ENCODE peak calls at places on chromosomes 7 and 10, in ten cellular contexts. One of them, this sample, is unnamed.

GRCh38 chr10:59907918-59908807 is 1.8 kb upstream of the CCDC6 start:
- DNase-seq in effector memory CD4-positive, alpha-beta T cell: no peak
- DNase-seq in left cardiac atrium: peak
- DNase-seq in cerebellar cortex: peak
- DNase-seq in NCI-H2081: peak
- DNase-seq in EL: peak
- DNase-seq in CD8-positive, alpha-beta memory T cell: peak
- DNase-seq in H7: peak
- DNase-seq in T-cell: no peak
- DNase-seq in NCI-H345: no peak
- DNase-seq in this sample: peak

GRCh38 chr10:70232155-70232858 is 922 bp downstream of the PPA1 start:
- DNase-seq in effector memory CD4-positive, alpha-beta T cell: peak
- DNase-seq in left cardiac atrium: peak
- DNase-seq in cerebellar cortex: peak
- DNase-seq in NCI-H2081: peak
- DNase-seq in EL: peak
- DNase-seq in CD8-positive, alpha-beta memory T cell: peak
- DNase-seq in H7: peak
- DNase-seq in T-cell: peak
- DNase-seq in NCI-H345: peak
- DNase-seq in this sample: peak

GRCh38 chr7:137073571-137074325 is 205.3 kb downstream of the CHRM2 start:
- DNase-seq in effector memory CD4-positive, alpha-beta T cell: no peak
- DNase-seq in left cardiac atrium: no peak
- DNase-seq in cerebellar cortex: no peak
- DNase-seq in NCI-H2081: no peak
- DNase-seq in EL: peak
- DNase-seq in CD8-positive, alpha-beta memory T cell: no peak
- DNase-seq in H7: no peak
- DNase-seq in T-cell: no peak
- DNase-seq in NCI-H345: no peak
- DNase-seq in this sample: no peak

GRCh38 chr7:108136191-108136581 is 6.0 kb upstream of the LAMB4 start:
- DNase-seq in effector memory CD4-positive, alpha-beta T cell: no peak
- DNase-seq in left cardiac atrium: no peak
- DNase-seq in cerebellar cortex: no peak
- DNase-seq in NCI-H2081: no peak
- DNase-seq in EL: no peak
- DNase-seq in CD8-positive, alpha-beta memory T cell: no peak
- DNase-seq in H7: no peak
- DNase-seq in T-cell: no peak
- DNase-seq in NCI-H345: no peak
- DNase-seq in this sample: no peak

GRCh38 chr10:79048639-79049550 is 19.9 kb upstream of the ZMIZ1 start:
- DNase-seq in effector memory CD4-positive, alpha-beta T cell: no peak
- DNase-seq in left cardiac atrium: peak
- DNase-seq in cerebellar cortex: no peak
- DNase-seq in NCI-H2081: no peak
- DNase-seq in EL: no peak
- DNase-seq in CD8-positive, alpha-beta memory T cell: no peak
- DNase-seq in H7: peak
- DNase-seq in T-cell: no peak
- DNase-seq in NCI-H345: no peak
- DNase-seq in this sample: no peak

GRCh38 chr7:84372712-84373111 is 178.1 kb upstream of the SEMA3A start:
- DNase-seq in effector memory CD4-positive, alpha-beta T cell: no peak
- DNase-seq in left cardiac atrium: no peak
- DNase-seq in cerebellar cortex: no peak
- DNase-seq in NCI-H2081: no peak
- DNase-seq in EL: peak
- DNase-seq in CD8-positive, alpha-beta memory T cell: no peak
- DNase-seq in H7: no peak
- DNase-seq in T-cell: no peak
- DNase-seq in NCI-H345: no peak
- DNase-seq in this sample: no peak

GRCh38 chr7:130831817-130832481 is 97.9 kb upstream of the KLF14 start:
- DNase-seq in effector memory CD4-positive, alpha-beta T cell: no peak
- DNase-seq in left cardiac atrium: no peak
- DNase-seq in cerebellar cortex: peak
- DNase-seq in NCI-H2081: peak
- DNase-seq in EL: peak
- DNase-seq in CD8-positive, alpha-beta memory T cell: peak
- DNase-seq in H7: peak
- DNase-seq in T-cell: no peak
- DNase-seq in NCI-H345: peak
- DNase-seq in this sample: peak

GRCh38 chr10:78802866-78803265 is 265.9 kb upstream of the ZMIZ1 start:
- DNase-seq in effector memory CD4-positive, alpha-beta T cell: no peak
- DNase-seq in left cardiac atrium: peak
- DNase-seq in cerebellar cortex: no peak
- DNase-seq in NCI-H2081: no peak
- DNase-seq in EL: peak
- DNase-seq in CD8-positive, alpha-beta memory T cell: no peak
- DNase-seq in H7: peak
- DNase-seq in T-cell: no peak
- DNase-seq in NCI-H345: no peak
- DNase-seq in this sample: peak

GRCh38 chr7:4607321-4607729 is 74.8 kb upstream of the FOXK1 start:
- DNase-seq in effector memory CD4-positive, alpha-beta T cell: no peak
- DNase-seq in left cardiac atrium: no peak
- DNase-seq in cerebellar cortex: no peak
- DNase-seq in NCI-H2081: no peak
- DNase-seq in EL: no peak
- DNase-seq in CD8-positive, alpha-beta memory T cell: no peak
- DNase-seq in H7: no peak
- DNase-seq in T-cell: no peak
- DNase-seq in NCI-H345: no peak
- DNase-seq in this sample: peak

GRCh38 chr10:80265740-80266512 is 23.5 kb downstream of the MAT1A start:
- DNase-seq in effector memory CD4-positive, alpha-beta T cell: no peak
- DNase-seq in left cardiac atrium: no peak
- DNase-seq in cerebellar cortex: no peak
- DNase-seq in NCI-H2081: no peak
- DNase-seq in EL: no peak
- DNase-seq in CD8-positive, alpha-beta memory T cell: no peak
- DNase-seq in H7: peak
- DNase-seq in T-cell: no peak
- DNase-seq in NCI-H345: no peak
- DNase-seq in this sample: no peak

GRCh38 chr7:154330318-154330717 is 278.1 kb downstream of the DPP6 start:
- DNase-seq in effector memory CD4-positive, alpha-beta T cell: no peak
- DNase-seq in left cardiac atrium: no peak
- DNase-seq in cerebellar cortex: no peak
- DNase-seq in NCI-H2081: no peak
- DNase-seq in EL: no peak
- DNase-seq in CD8-positive, alpha-beta memory T cell: no peak
- DNase-seq in H7: no peak
- DNase-seq in T-cell: no peak
- DNase-seq in NCI-H345: no peak
- DNase-seq in this sample: no peak

GRCh38 chr10:100148353-100149211 is 37.2 kb downstream of the ERLIN1 start:
- DNase-seq in effector memory CD4-positive, alpha-beta T cell: no peak
- DNase-seq in left cardiac atrium: no peak
- DNase-seq in cerebellar cortex: no peak
- DNase-seq in NCI-H2081: no peak
- DNase-seq in EL: peak
- DNase-seq in CD8-positive, alpha-beta memory T cell: no peak
- DNase-seq in H7: no peak
- DNase-seq in T-cell: no peak
- DNase-seq in NCI-H345: no peak
- DNase-seq in this sample: peak

GRCh38 chr10:30502266-30503058 is 68.5 kb downstream of the MAP3K8 start:
- DNase-seq in effector memory CD4-positive, alpha-beta T cell: peak
- DNase-seq in left cardiac atrium: no peak
- DNase-seq in cerebellar cortex: no peak
- DNase-seq in NCI-H2081: no peak
- DNase-seq in EL: peak
- DNase-seq in CD8-positive, alpha-beta memory T cell: no peak
- DNase-seq in H7: no peak
- DNase-seq in T-cell: no peak
- DNase-seq in NCI-H345: no peak
- DNase-seq in this sample: peak

GRCh38 chr10:76647276-76647675 is 990.3 kb downstream of the KCNMA1 start:
- DNase-seq in effector memory CD4-positive, alpha-beta T cell: no peak
- DNase-seq in left cardiac atrium: no peak
- DNase-seq in cerebellar cortex: no peak
- DNase-seq in NCI-H2081: no peak
- DNase-seq in EL: peak
- DNase-seq in CD8-positive, alpha-beta memory T cell: no peak
- DNase-seq in H7: no peak
- DNase-seq in T-cell: no peak
- DNase-seq in NCI-H345: no peak
- DNase-seq in this sample: peak

GRCh38 chr7:95002726-95003125 is 95.3 kb downstream of the PPP1R9A start:
- DNase-seq in effector memory CD4-positive, alpha-beta T cell: no peak
- DNase-seq in left cardiac atrium: no peak
- DNase-seq in cerebellar cortex: no peak
- DNase-seq in NCI-H2081: no peak
- DNase-seq in EL: no peak
- DNase-seq in CD8-positive, alpha-beta memory T cell: no peak
- DNase-seq in H7: no peak
- DNase-seq in T-cell: no peak
- DNase-seq in NCI-H345: no peak
- DNase-seq in this sample: no peak

GRCh38 chr7:80334908-80335307 is 177.0 kb downstream of the GNAT3 start:
- DNase-seq in effector memory CD4-positive, alpha-beta T cell: no peak
- DNase-seq in left cardiac atrium: no peak
- DNase-seq in cerebellar cortex: no peak
- DNase-seq in NCI-H2081: no peak
- DNase-seq in EL: no peak
- DNase-seq in CD8-positive, alpha-beta memory T cell: no peak
- DNase-seq in H7: no peak
- DNase-seq in T-cell: no peak
- DNase-seq in NCI-H345: no peak
- DNase-seq in this sample: no peak

GRCh38 chr10:51815723-51816122 is 116.3 kb upstream of the CSTF2T start:
- DNase-seq in effector memory CD4-positive, alpha-beta T cell: no peak
- DNase-seq in left cardiac atrium: no peak
- DNase-seq in cerebellar cortex: no peak
- DNase-seq in NCI-H2081: no peak
- DNase-seq in EL: no peak
- DNase-seq in CD8-positive, alpha-beta memory T cell: no peak
- DNase-seq in H7: peak
- DNase-seq in T-cell: no peak
- DNase-seq in NCI-H345: no peak
- DNase-seq in this sample: no peak

GRCh38 chr10:75034131-75034512 is 77.3 kb upstream of the SAMD8 start:
- DNase-seq in effector memory CD4-positive, alpha-beta T cell: no peak
- DNase-seq in left cardiac atrium: no peak
- DNase-seq in cerebellar cortex: no peak
- DNase-seq in NCI-H2081: no peak
- DNase-seq in EL: no peak
- DNase-seq in CD8-positive, alpha-beta memory T cell: no peak
- DNase-seq in H7: no peak
- DNase-seq in T-cell: no peak
- DNase-seq in NCI-H345: no peak
- DNase-seq in this sample: no peak

GRCh38 chr10:66586073-66586472 is 339.8 kb upstream of the LRRTM3 start:
- DNase-seq in effector memory CD4-positive, alpha-beta T cell: no peak
- DNase-seq in left cardiac atrium: no peak
- DNase-seq in cerebellar cortex: peak
- DNase-seq in NCI-H2081: peak
- DNase-seq in EL: peak
- DNase-seq in CD8-positive, alpha-beta memory T cell: no peak
- DNase-seq in H7: peak
- DNase-seq in T-cell: no peak
- DNase-seq in NCI-H345: no peak
- DNase-seq in this sample: peak

GRCh38 chr7:618539-619355 is 99.1 kb upstream of the PDGFA start:
- DNase-seq in effector memory CD4-positive, alpha-beta T cell: peak
- DNase-seq in left cardiac atrium: no peak
- DNase-seq in cerebellar cortex: no peak
- DNase-seq in NCI-H2081: no peak
- DNase-seq in EL: no peak
- DNase-seq in CD8-positive, alpha-beta memory T cell: peak
- DNase-seq in H7: no peak
- DNase-seq in T-cell: peak
- DNase-seq in NCI-H345: no peak
- DNase-seq in this sample: no peak

GRCh38 chr10:129958118-129958685 is 5.9 kb downstream of the EBF3 start:
- DNase-seq in effector memory CD4-positive, alpha-beta T cell: no peak
- DNase-seq in left cardiac atrium: no peak
- DNase-seq in cerebellar cortex: no peak
- DNase-seq in NCI-H2081: no peak
- DNase-seq in EL: no peak
- DNase-seq in CD8-positive, alpha-beta memory T cell: no peak
- DNase-seq in H7: no peak
- DNase-seq in T-cell: no peak
- DNase-seq in NCI-H345: peak
- DNase-seq in this sample: no peak

GRCh38 chr10:70256463-70256862 is 23.2 kb upstream of the PPA1 start:
- DNase-seq in effector memory CD4-positive, alpha-beta T cell: no peak
- DNase-seq in left cardiac atrium: no peak
- DNase-seq in cerebellar cortex: no peak
- DNase-seq in NCI-H2081: no peak
- DNase-seq in EL: no peak
- DNase-seq in CD8-positive, alpha-beta memory T cell: no peak
- DNase-seq in H7: no peak
- DNase-seq in T-cell: no peak
- DNase-seq in NCI-H345: no peak
- DNase-seq in this sample: no peak

GRCh38 chr10:18713077-18713476 is 53.8 kb downstream of the ARL5B start:
- DNase-seq in effector memory CD4-positive, alpha-beta T cell: no peak
- DNase-seq in left cardiac atrium: no peak
- DNase-seq in cerebellar cortex: no peak
- DNase-seq in NCI-H2081: no peak
- DNase-seq in EL: peak
- DNase-seq in CD8-positive, alpha-beta memory T cell: no peak
- DNase-seq in H7: no peak
- DNase-seq in T-cell: no peak
- DNase-seq in NCI-H345: no peak
- DNase-seq in this sample: peak

GRCh38 chr7:127365164-127365956 is 27.1 kb downstream of the ZNF800 start:
- DNase-seq in effector memory CD4-positive, alpha-beta T cell: no peak
- DNase-seq in left cardiac atrium: no peak
- DNase-seq in cerebellar cortex: no peak
- DNase-seq in NCI-H2081: no peak
- DNase-seq in EL: no peak
- DNase-seq in CD8-positive, alpha-beta memory T cell: no peak
- DNase-seq in H7: no peak
- DNase-seq in T-cell: no peak
- DNase-seq in NCI-H345: no peak
- DNase-seq in this sample: no peak

GRCh38 chr10:69096045-69096444 is 8.1 kb downstream of the SRGN start:
- DNase-seq in effector memory CD4-positive, alpha-beta T cell: no peak
- DNase-seq in left cardiac atrium: no peak
- DNase-seq in cerebellar cortex: no peak
- DNase-seq in NCI-H2081: no peak
- DNase-seq in EL: no peak
- DNase-seq in CD8-positive, alpha-beta memory T cell: no peak
- DNase-seq in H7: no peak
- DNase-seq in T-cell: no peak
- DNase-seq in NCI-H345: no peak
- DNase-seq in this sample: no peak

GRCh38 chr7:116393654-116394053 is 105.9 kb upstream of the CAV2 start:
- DNase-seq in effector memory CD4-positive, alpha-beta T cell: no peak
- DNase-seq in left cardiac atrium: peak
- DNase-seq in cerebellar cortex: no peak
- DNase-seq in NCI-H2081: peak
- DNase-seq in EL: no peak
- DNase-seq in CD8-positive, alpha-beta memory T cell: no peak
- DNase-seq in H7: no peak
- DNase-seq in T-cell: no peak
- DNase-seq in NCI-H345: no peak
- DNase-seq in this sample: no peak

GRCh38 chr10:32979041-32979440 is 21.0 kb upstream of the ITGB1 start:
- DNase-seq in effector memory CD4-positive, alpha-beta T cell: no peak
- DNase-seq in left cardiac atrium: no peak
- DNase-seq in cerebellar cortex: no peak
- DNase-seq in NCI-H2081: no peak
- DNase-seq in EL: no peak
- DNase-seq in CD8-positive, alpha-beta memory T cell: no peak
- DNase-seq in H7: no peak
- DNase-seq in T-cell: no peak
- DNase-seq in NCI-H345: no peak
- DNase-seq in this sample: no peak

GRCh38 chr10:94706089-94706488 is 22.6 kb downstream of the CYP2C18 start:
- DNase-seq in effector memory CD4-positive, alpha-beta T cell: no peak
- DNase-seq in left cardiac atrium: no peak
- DNase-seq in cerebellar cortex: no peak
- DNase-seq in NCI-H2081: no peak
- DNase-seq in EL: no peak
- DNase-seq in CD8-positive, alpha-beta memory T cell: no peak
- DNase-seq in H7: no peak
- DNase-seq in T-cell: no peak
- DNase-seq in NCI-H345: no peak
- DNase-seq in this sample: no peak

This sample was measured in astrocyte of the hippocampus.